ENCODE peak calls at places on chromosome 13, in six cellular contexts. I is iPS-NIHi11, Y is EL, H is cardiac fibroblast, B is HuH-7, G is hippocampal formation. A is an unnamed sample.

GRCh38 chr13:24822640-24823039 is 58.7 kb downstream of the RNF17 start:
- DNase-seq in I (no peak), Y (no peak), H (no peak), B (no peak), G (no peak), A (no peak)

GRCh38 chr13:49348748-49349147 is 95.1 kb downstream of the CAB39L start:
- DNase-seq in I (peak), Y (no peak), H (no peak), B (no peak), G (no peak), A (no peak)

GRCh38 chr13:87923713-87924112 is 252.5 kb downstream of the SLITRK5 start:
- DNase-seq in I (no peak), Y (no peak), H (no peak), B (no peak), G (no peak), A (no peak)

GRCh38 chr13:100491164-100491847 is 97.3 kb downstream of the GGACT start:
- DNase-seq in I (no peak), Y (no peak), H (peak), B (no peak), G (no peak), A (no peak)

GRCh38 chr13:31437975-31438374 is 238.2 kb downstream of the B3GLCT start:
- DNase-seq in I (no peak), Y (peak), H (no peak), B (no peak), G (no peak), A (no peak)

GRCh38 chr13:98606296-98606695 is 29.4 kb upstream of the STK24 start:
- DNase-seq in I (no peak), Y (no peak), H (no peak), B (no peak), G (no peak), A (peak)

GRCh38 chr13:106515635-106516254 is 19.7 kb downstream of the EFNB2 start:
- DNase-seq in I (no peak), Y (no peak), H (no peak), B (no peak), G (no peak), A (no peak)

GRCh38 chr13:71513414-71514063 is 353.5 kb downstream of the DACH1 start:
- DNase-seq in I (no peak), Y (no peak), H (no peak), B (no peak), G (no peak), A (no peak)

GRCh38 chr13:61180245-61180644 is 235.4 kb downstream of the PCDH20 start:
- DNase-seq in I (no peak), Y (no peak), H (no peak), B (no peak), G (no peak), A (no peak)

GRCh38 chr13:72505376-72505775 is 222.1 kb downstream of the MZT1 start:
- DNase-seq in I (no peak), Y (no peak), H (no peak), B (no peak), G (no peak), A (no peak)